ENCODE peak calls at places on chromosomes 13 and 19, in seven cellular contexts. T is GDM1; H is brain microvascular endothelial cell; Q is activated CD4-positive, alpha-beta T cell treated with anti-CD3 and anti-CD28 coated beads for 48 hours; C is naive thymus-derived CD4-positive, alpha-beta T cell; V is cerebellar nuclear complex; N is GM12865. U is an unnamed sample.

GRCh38 chr19:43430142-43430710 is 15.5 kb downstream of the TEX101 start:
- DNase-seq in C (no peak), V (no peak), H (no peak), Q (no peak), N (peak), T (no peak), U (no peak)

GRCh38 chr19:42436006-42436405 is 6.7 kb downstream of the CXCL17 start:
- DNase-seq in T (no peak), N (no peak), V (no peak), C (no peak), Q (no peak), H (no peak), U (no peak)

GRCh38 chr13:70849267-70849666 is 741.0 kb upstream of the KLHL1 start:
- DNase-seq in T (no peak), H (no peak), C (no peak), V (no peak), N (no peak), Q (no peak), U (no peak)

GRCh38 chr19:5637971-5638370 is 15.1 kb downstream of the SAFB start:
- DNase-seq in T (no peak), V (no peak), C (no peak), N (no peak), Q (no peak), H (no peak), U (no peak)

GRCh38 chr19:36051236-36051635 is 2.8 kb downstream of the THAP8 start:
- DNase-seq in C (no peak), Q (no peak), N (no peak), T (no peak), V (no peak), H (no peak), U (no peak)

GRCh38 chr13:100710176-100710575 is 35.6 kb upstream of the TMTC4 start:
- DNase-seq in C (no peak), V (no peak), T (no peak), H (no peak), Q (no peak), N (no peak), U (no peak)

GRCh38 chr19:31260171-31260933 is 88.9 kb downstream of the TSHZ3 start:
- DNase-seq in Q (no peak), N (no peak), T (no peak), V (no peak), H (no peak), C (no peak), U (peak)

GRCh38 chr13:95099541-95099940 is 201.7 kb downstream of the ABCC4 start:
- DNase-seq in N (no peak), T (no peak), H (peak), V (no peak), C (no peak), Q (no peak), U (no peak)

GRCh38 chr19:49488863-49489537 is 1.6 kb downstream of the RPL13A start:
- DNase-seq in N (peak), C (no peak), Q (no peak), T (no peak), V (no peak), H (no peak), U (no peak)

GRCh38 chr13:100611678-100612492 is 23.3 kb upstream of the GGACT start:
- DNase-seq in Q (no peak), N (no peak), H (no peak), C (no peak), V (no peak), T (no peak), U (no peak)

GRCh38 chr19:13505761-13506549 is at the start of gene CACNA1A:
- DNase-seq in C (no peak), N (no peak), V (no peak), T (no peak), H (no peak), Q (peak), U (no peak)

GRCh38 chr19:10286803-10287737 is at the start of gene ICAM4:
- DNase-seq in H (no peak), N (peak), V (no peak), Q (peak), T (peak), C (no peak), U (no peak)

GRCh38 chr19:13597625-13598024 is 91.3 kb upstream of the CACNA1A start:
- DNase-seq in N (peak), Q (peak), V (no peak), H (peak), T (peak), C (peak), U (no peak)

GRCh38 chr13:50365683-50366391 is 350.6 kb downstream of the KCNRG start:
- DNase-seq in T (no peak), Q (peak), N (peak), H (no peak), V (no peak), C (no peak), U (peak)

GRCh38 chr13:110108348-110109139 is 198.4 kb downstream of the COL4A1 start:
- DNase-seq in C (no peak), Q (no peak), H (peak), T (no peak), V (no peak), N (peak), U (peak)

GRCh38 chr13:32125746-32126145 is 94.2 kb downstream of the FRY start:
- DNase-seq in Q (no peak), T (no peak), C (no peak), N (no peak), H (no peak), V (no peak), U (no peak)